ENCODE peak calls at places on chromosomes 11 and 22, in six cellular contexts. One of them, this sample, is unnamed. For H3K4me1, the result is how much of the 10 kb centered on the place peaks cover.

GRCh38 chr22:43796567-43796966 is 15.5 kb downstream of the EFCAB6 start:
- ATAC-seq in upper lobe of left lung: no peak
- ATAC-seq in HepG2: no peak
- ATAC-seq in K562: no peak
- ATAC-seq in A549: no peak
- ATAC-seq in GM12878: no peak
- ATAC-seq in this sample: no peak

GRCh38 chr22:48640890-48641771 is 1186.5 kb downstream of the BRD1 start:
- ATAC-seq in GM12878: no peak
- ATAC-seq in K562: no peak
- ATAC-seq in A549: no peak
- ATAC-seq in HepG2: no peak
- ATAC-seq in upper lobe of left lung: no peak
- ATAC-seq in this sample: no peak

GRCh38 chr11:44313701-44314489 is 4.0 kb upstream of the ALX4 start:
- ATAC-seq in K562: no peak
- ATAC-seq in upper lobe of left lung: no peak
- ATAC-seq in HepG2: no peak
- ATAC-seq in GM12878: no peak
- ATAC-seq in A549: no peak
- ATAC-seq in this sample: peak

GRCh38 chr11:65646921-65647701 is 9.2 kb downstream of the SIPA1 start:
- ATAC-seq in upper lobe of left lung: peak
- ATAC-seq in HepG2: no peak
- ATAC-seq in GM12878: no peak
- ATAC-seq in A549: peak
- ATAC-seq in K562: no peak
- ATAC-seq in this sample: peak

GRCh38 chr11:70531281-70532065 is 133.1 kb downstream of the CTTN start:
- ATAC-seq in HepG2: no peak
- ATAC-seq in K562: no peak
- ATAC-seq in GM12878: no peak
- ATAC-seq in A549: no peak
- ATAC-seq in upper lobe of left lung: no peak
- ATAC-seq in this sample: no peak

GRCh38 chr11:15849265-15849664 is 507.1 kb downstream of the SOX6 start:
- ATAC-seq in GM12878: no peak
- ATAC-seq in HepG2: peak
- ATAC-seq in A549: no peak
- ATAC-seq in upper lobe of left lung: peak
- ATAC-seq in K562: no peak
- ATAC-seq in this sample: no peak

GRCh38 chr22:40263191-40263590 is 83.1 kb upstream of the ADSL start:
- ATAC-seq in upper lobe of left lung: no peak
- ATAC-seq in A549: no peak
- ATAC-seq in GM12878: no peak
- ATAC-seq in HepG2: no peak
- ATAC-seq in K562: peak
- ATAC-seq in this sample: no peak

GRCh38 chr11:108196901-108197300 is 25.5 kb downstream of the NPAT start:
- ATAC-seq in GM12878: peak
- ATAC-seq in HepG2: no peak
- ATAC-seq in upper lobe of left lung: no peak
- ATAC-seq in A549: no peak
- ATAC-seq in K562: no peak
- ATAC-seq in this sample: no peak

GRCh38 chr11:34811858-34812257 is 104.3 kb downstream of the APIP start:
- ATAC-seq in GM12878: no peak
- ATAC-seq in upper lobe of left lung: no peak
- ATAC-seq in K562: no peak
- ATAC-seq in A549: no peak
- ATAC-seq in HepG2: no peak
- ATAC-seq in this sample: no peak

GRCh38 chr11:130775306-130776043 is 140.8 kb downstream of the SNX19 start:
- ATAC-seq in A549: no peak
- ATAC-seq in HepG2: no peak
- ATAC-seq in upper lobe of left lung: peak
- ATAC-seq in GM12878: no peak
- ATAC-seq in K562: no peak
- ATAC-seq in this sample: no peak

GRCh38 chr11:124892750-124893454 is 4.8 kb downstream of the ROBO4 start:
- ATAC-seq in HepG2: no peak
- ATAC-seq in GM12878: no peak
- ATAC-seq in upper lobe of left lung: peak
- ATAC-seq in K562: no peak
- ATAC-seq in A549: no peak
- ATAC-seq in this sample: peak

GRCh38 chr22:46594947-46595298 is 25.3 kb upstream of the GRAMD4 start:
- ATAC-seq in GM12878: no peak
- ATAC-seq in A549: no peak
- ATAC-seq in K562: no peak
- ATAC-seq in HepG2: no peak
- ATAC-seq in upper lobe of left lung: no peak
- ATAC-seq in this sample: no peak

GRCh38 chr22:37509026-37509886 is 10.0 kb downstream of the CARD10 start:
- ATAC-seq in K562: peak
- ATAC-seq in GM12878: no peak
- ATAC-seq in upper lobe of left lung: no peak
- ATAC-seq in A549: peak
- ATAC-seq in HepG2: no peak
- ATAC-seq in this sample: peak

GRCh38 chr11:34792143-34792542 is 124.0 kb downstream of the APIP start:
- ATAC-seq in A549: no peak
- ATAC-seq in upper lobe of left lung: no peak
- ATAC-seq in HepG2: peak
- ATAC-seq in K562: peak
- ATAC-seq in GM12878: no peak
- ATAC-seq in this sample: no peak

GRCh38 chr11:13261600-13262061 is 16.0 kb upstream of the BMAL1 start:
- ATAC-seq in HepG2: no peak
- ATAC-seq in K562: no peak
- ATAC-seq in A549: peak
- ATAC-seq in upper lobe of left lung: peak
- ATAC-seq in GM12878: no peak
- ATAC-seq in this sample: peak

GRCh38 chr11:95711162-95711944 is 78.2 kb downstream of the FAM76B start:
- ATAC-seq in K562: no peak
- ATAC-seq in HepG2: no peak
- ATAC-seq in A549: no peak
- ATAC-seq in upper lobe of left lung: no peak
- ATAC-seq in GM12878: peak
- ATAC-seq in this sample: no peak

GRCh38 chr11:64021742-64022067 is 14.0 kb upstream of the FLRT1 start:
- ATAC-seq in upper lobe of left lung: no peak
- ATAC-seq in A549: peak
- ATAC-seq in K562: no peak
- ATAC-seq in GM12878: no peak
- ATAC-seq in HepG2: no peak
- ATAC-seq in this sample: no peak

GRCh38 chr22:40410272-40410671 is 39.9 kb downstream of the SGSM3 start:
- ATAC-seq in HepG2: no peak
- ATAC-seq in upper lobe of left lung: no peak
- ATAC-seq in K562: no peak
- ATAC-seq in GM12878: no peak
- ATAC-seq in A549: no peak
- ATAC-seq in this sample: no peak

GRCh38 chr22:31585161-31585859 is 76.7 kb downstream of the PISD start:
- ATAC-seq in K562: peak
- ATAC-seq in A549: no peak
- ATAC-seq in GM12878: no peak
- ATAC-seq in upper lobe of left lung: peak
- ATAC-seq in HepG2: peak
- ATAC-seq in this sample: no peak

GRCh38 chr11:4061700-4062099 is 32.9 kb upstream of the RRM1 start:
- ATAC-seq in A549: no peak
- ATAC-seq in upper lobe of left lung: no peak
- ATAC-seq in HepG2: no peak
- ATAC-seq in K562: no peak
- ATAC-seq in GM12878: no peak
- ATAC-seq in this sample: no peak

DNA sequence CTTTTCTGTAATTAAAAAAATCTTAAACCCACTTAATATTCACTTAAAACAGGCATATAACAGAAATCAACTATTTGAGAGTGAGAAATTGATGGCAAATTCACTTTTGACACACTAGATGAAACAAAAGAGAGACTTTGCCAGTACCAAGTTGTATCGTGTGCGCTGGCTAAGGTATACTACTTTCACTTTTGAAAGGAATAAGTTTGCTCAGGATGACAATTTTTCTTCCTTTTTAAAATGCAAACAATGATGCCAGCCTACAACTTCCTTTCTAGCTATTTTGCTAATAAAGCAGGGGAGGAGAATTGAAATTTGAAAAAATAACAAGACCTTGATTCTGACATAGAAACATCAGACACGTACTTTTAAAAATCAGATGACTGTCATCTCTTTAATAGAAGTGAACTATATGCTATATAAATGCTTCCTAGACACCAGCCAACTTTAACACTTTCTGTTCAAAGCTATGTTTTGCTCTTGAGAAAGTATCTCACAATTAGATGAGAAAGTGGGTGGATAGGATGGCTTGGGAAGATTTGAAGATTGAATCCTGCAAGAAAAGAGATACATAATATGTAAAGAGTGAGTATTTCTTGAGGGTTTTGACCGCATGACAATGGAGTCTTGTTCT is 41.6 kb upstream of the BLID start:
- ATAC-seq in A549: peak
- ATAC-seq in HepG2: no peak
- ATAC-seq in GM12878: no peak
- ATAC-seq in K562: no peak
- ATAC-seq in upper lobe of left lung: no peak
- ATAC-seq in this sample: no peak
- H3K4me1 ChIP-seq in A549: half or more
- H3K4me1 ChIP-seq in HepG2: under half
- H3K4me1 ChIP-seq in GM12878: under half
- H3K4me1 ChIP-seq in K562: under half
- H3K4me1 ChIP-seq in upper lobe of left lung: under half
- H3K4me1 ChIP-seq in this sample: half or more

DNA sequence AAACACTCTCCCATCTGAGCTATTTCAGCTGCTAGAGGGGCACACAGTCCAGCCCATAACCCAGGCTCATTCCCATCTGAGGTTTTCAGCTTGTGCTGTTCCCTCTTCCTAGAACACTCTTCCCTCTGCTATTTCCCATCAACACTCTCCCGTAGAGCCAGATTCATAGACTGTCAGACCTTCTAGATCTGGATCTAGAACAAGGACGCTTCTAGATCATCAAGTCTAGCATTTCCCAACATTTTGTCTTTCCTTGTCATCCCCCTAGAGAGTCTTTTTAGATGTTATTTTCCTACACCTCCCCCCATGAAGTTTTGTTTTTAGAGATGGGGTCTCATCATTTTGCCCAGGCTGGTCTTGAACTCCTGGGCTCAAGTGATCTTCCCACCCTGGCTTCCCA is 13.4 kb downstream of the CRYBA4 start:
- ATAC-seq in A549: no peak
- ATAC-seq in upper lobe of left lung: no peak
- ATAC-seq in HepG2: no peak
- ATAC-seq in K562: no peak
- ATAC-seq in GM12878: no peak
- ATAC-seq in this sample: no peak
- TF ChIP-seq EP300 in A549: no peak
- TF ChIP-seq EP300 in upper lobe of left lung: no peak
- TF ChIP-seq EP300 in HepG2: no peak
- TF ChIP-seq EP300 in K562: no peak
- TF ChIP-seq EP300 in GM12878: no peak
- TF ChIP-seq EP300 in this sample: no peak

GRCh38 chr11:119697445-119697844 is 31.6 kb downstream of the NECTIN1 start:
- ATAC-seq in A549: no peak
- ATAC-seq in HepG2: no peak
- ATAC-seq in upper lobe of left lung: no peak
- ATAC-seq in K562: no peak
- ATAC-seq in GM12878: no peak
- ATAC-seq in this sample: no peak
- H3K4me1 ChIP-seq in A549: under half
- H3K4me1 ChIP-seq in HepG2: half or more
- H3K4me1 ChIP-seq in upper lobe of left lung: under half
- H3K4me1 ChIP-seq in K562: under half
- H3K4me1 ChIP-seq in GM12878: under half
- H3K4me1 ChIP-seq in this sample: under half

DNA sequence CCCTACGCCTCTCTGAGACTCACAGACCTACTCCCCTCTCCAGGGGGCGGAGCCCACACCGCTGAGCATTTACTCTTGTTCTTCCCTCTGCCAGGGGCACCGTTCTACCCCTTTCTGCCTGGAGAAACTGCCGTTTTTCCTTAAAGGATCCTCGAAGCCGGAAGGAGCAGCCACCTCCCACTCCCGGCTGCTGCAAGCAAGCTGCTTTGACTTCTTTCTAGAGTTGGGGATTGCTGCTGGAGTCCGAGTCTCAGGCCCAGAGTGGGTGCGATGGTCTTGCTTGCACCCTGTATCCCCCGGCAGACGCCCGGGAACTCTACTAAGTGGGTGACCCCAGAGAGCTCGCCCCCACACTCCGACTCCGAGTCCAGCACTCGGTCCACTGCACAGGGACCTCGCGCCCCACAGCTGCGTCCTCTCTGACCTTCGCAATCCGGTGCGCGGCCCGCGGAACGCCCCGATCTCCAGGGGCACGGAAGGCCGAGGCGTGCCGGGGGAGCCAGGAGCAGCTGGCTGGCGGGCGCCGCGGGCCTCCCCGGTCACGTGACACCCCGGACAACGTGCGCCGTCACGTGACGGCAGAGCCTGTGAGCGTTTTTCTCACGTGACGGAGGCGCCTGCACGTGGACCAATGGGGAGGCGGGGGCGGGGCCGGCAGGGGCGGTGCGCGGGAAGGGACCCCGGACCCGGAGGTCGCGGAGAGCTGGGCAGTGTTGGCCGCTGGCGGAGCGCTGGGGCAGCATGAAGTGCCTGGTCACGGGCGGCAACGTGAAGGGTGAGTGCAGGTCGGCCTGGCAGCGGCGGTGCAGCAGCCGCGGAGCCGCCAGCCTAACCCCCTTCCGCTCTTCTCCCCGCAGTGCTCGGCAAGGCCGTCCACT is at the start of gene RAD9A:
- ATAC-seq in A549: peak
- ATAC-seq in HepG2: peak
- ATAC-seq in K562: peak
- ATAC-seq in upper lobe of left lung: peak
- ATAC-seq in GM12878: peak
- ATAC-seq in this sample: peak
- TF ChIP-seq EP300 in A549: no peak
- TF ChIP-seq EP300 in HepG2: peak
- TF ChIP-seq EP300 in K562: peak
- TF ChIP-seq EP300 in upper lobe of left lung: no peak
- TF ChIP-seq EP300 in GM12878: peak
- TF ChIP-seq EP300 in this sample: no peak

This sample was measured in gastroesophageal sphincter.